ENCODE peak calls at places on chromosomes 16 and 17, in six cellular contexts. F is IMR-90, N is H1, L is GM12878, E is HepG2, C is K562. Y is an unnamed sample.

GRCh38 chr16:82701302-82702022 is 74.7 kb downstream of the CDH13 start:
- DNase-seq in C (no peak), L (no peak), N (no peak), E (no peak), F (no peak), Y (no peak)

GRCh38 chr16:89720520-89720858 is 209 bp downstream of the VPS9D1 start:
- DNase-seq in E (peak), L (no peak), F (no peak), N (peak), C (peak), Y (no peak)

GRCh38 chr16:87628246-87628923 is 26.1 kb downstream of the JPH3 start:
- DNase-seq in E (no peak), N (no peak), C (no peak), L (no peak), F (no peak), Y (no peak)

GRCh38 chr17:21286771-21287702 is 2.5 kb downstream of the MAP2K3 start:
- DNase-seq in N (no peak), L (no peak), C (no peak), F (no peak), E (peak), Y (no peak)

GRCh38 chr17:69314246-69315030 is 12.5 kb downstream of the ABCA5 start:
- DNase-seq in F (no peak), C (no peak), E (no peak), N (no peak), L (no peak), Y (no peak)

GRCh38 chr16:84045001-84045817 is 2.6 kb upstream of the SLC38A8 start:
- DNase-seq in C (no peak), E (no peak), L (no peak), N (no peak), F (no peak), Y (no peak)

GRCh38 chr17:48181653-48182052 is 74.1 kb downstream of the SNX11 start:
- DNase-seq in N (no peak), L (no peak), E (no peak), C (no peak), F (peak), Y (peak)

GRCh38 chr16:26475579-26475978 is 591.1 kb upstream of the C16orf82 start:
- DNase-seq in E (no peak), F (no peak), L (no peak), C (no peak), N (no peak), Y (no peak)

GRCh38 chr16:56295739-56296527 is 104.6 kb downstream of the GNAO1 start:
- DNase-seq in E (no peak), C (no peak), N (no peak), F (no peak), L (no peak), Y (no peak)

GRCh38 chr16:79076039-79076767 is 524.3 kb downstream of the MAF start:
- DNase-seq in L (no peak), N (no peak), C (no peak), E (no peak), F (no peak), Y (no peak)

GRCh38 chr17:33778505-33779398 is 476.3 kb upstream of the CCL2 start:
- DNase-seq in E (peak), C (peak), N (peak), F (peak), L (peak), Y (peak)

GRCh38 chr17:67435122-67435521 is 58.0 kb downstream of the PITPNC1 start:
- DNase-seq in E (peak), L (no peak), C (no peak), N (no peak), F (no peak), Y (no peak)

GRCh38 chr16:285146-286055 is 2.4 kb downstream of the PDIA2 start:
- DNase-seq in N (no peak), E (no peak), L (no peak), C (no peak), F (no peak), Y (no peak)

GRCh38 chr16:85655216-85656129 is 33.3 kb downstream of the GINS2 start:
- DNase-seq in N (no peak), C (no peak), E (no peak), F (no peak), L (no peak), Y (no peak)
- TF ChIP-seq RFX5 in N (no peak), C (no peak), E (no peak), F (no peak), L (no peak), Y (no peak)

DNA sequence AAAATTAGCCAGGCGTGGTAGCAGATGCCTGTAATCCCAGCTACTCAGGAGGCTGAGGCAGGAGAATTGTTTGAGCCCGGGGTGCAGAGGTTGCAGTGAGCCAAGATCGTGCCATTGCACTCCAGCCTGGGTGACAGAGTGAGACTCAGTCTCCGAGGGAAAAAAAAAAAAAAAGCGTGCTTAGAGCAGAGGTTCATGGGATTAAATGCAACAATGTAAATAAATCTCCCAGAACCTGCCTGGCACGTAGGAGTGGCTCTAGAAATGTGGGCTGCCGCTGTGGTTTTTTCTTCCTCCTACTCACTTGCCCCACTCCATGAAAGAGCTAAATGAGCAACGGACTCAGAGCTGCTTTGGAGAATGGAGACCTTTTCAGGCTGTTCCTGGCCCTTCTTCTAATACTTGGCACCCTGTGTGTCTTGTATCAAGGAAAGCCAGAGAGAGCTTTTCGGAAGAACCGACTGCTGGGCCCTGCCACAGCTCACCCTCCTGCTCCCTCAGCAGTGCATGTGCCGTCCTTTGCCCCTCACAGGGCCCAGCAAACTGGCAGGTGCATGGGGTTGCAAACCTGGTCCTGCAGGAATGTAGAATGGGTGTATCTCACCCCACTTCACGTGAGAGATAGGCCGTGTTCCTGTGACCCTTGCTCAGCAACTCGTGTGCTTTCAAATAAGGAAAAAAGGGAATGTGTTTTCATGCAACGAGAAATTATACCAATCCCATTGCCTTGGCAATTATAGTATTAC is 52.0 kb downstream of the LDHD start:
- DNase-seq in L (no peak), F (peak), N (no peak), C (no peak), E (peak), Y (no peak)
- TF ChIP-seq CEBPB in L (no peak), F (no peak), N (no peak), C (no peak), E (no peak), Y (no peak)

GRCh38 chr17:45873728-45874127 is 20.6 kb upstream of the MAPT start:
- DNase-seq in F (no peak), C (no peak), E (no peak), N (no peak), L (no peak), Y (no peak)
- TF ChIP-seq RFX5 in F (no peak), C (no peak), E (no peak), N (no peak), L (no peak), Y (no peak)

GRCh38 chr17:74052993-74053744 is 150.3 kb upstream of the RPL38 start:
- DNase-seq in N (no peak), L (no peak), C (no peak), E (no peak), F (no peak), Y (no peak)
- TF ChIP-seq CEBPB in N (no peak), L (no peak), C (no peak), E (no peak), F (no peak), Y (no peak)

GRCh38 chr17:77124192-77124908 is 16.4 kb upstream of the SEC14L1 start:
- DNase-seq in L (no peak), F (peak), E (no peak), C (no peak), N (no peak), Y (peak)

GRCh38 chr17:77128895-77129567 is 11.7 kb upstream of the SEC14L1 start:
- DNase-seq in C (no peak), N (no peak), E (no peak), L (no peak), F (no peak), Y (no peak)

GRCh38 chr17:77127735-77128361 is 12.9 kb upstream of the SEC14L1 start:
- DNase-seq in N (no peak), L (no peak), F (no peak), E (no peak), C (no peak), Y (no peak)

GRCh38 chr17:77126519-77126918 is 14.2 kb upstream of the SEC14L1 start:
- DNase-seq in N (no peak), E (no peak), F (no peak), C (no peak), L (no peak), Y (peak)

GRCh38 chr17:77125432-77125901 is 15.3 kb upstream of the SEC14L1 start:
- DNase-seq in E (peak), L (no peak), F (peak), C (no peak), N (no peak), Y (peak)
- TF ChIP-seq RFX5 in E (no peak), L (no peak), F (no peak), C (no peak), N (no peak), Y (no peak)

DNA sequence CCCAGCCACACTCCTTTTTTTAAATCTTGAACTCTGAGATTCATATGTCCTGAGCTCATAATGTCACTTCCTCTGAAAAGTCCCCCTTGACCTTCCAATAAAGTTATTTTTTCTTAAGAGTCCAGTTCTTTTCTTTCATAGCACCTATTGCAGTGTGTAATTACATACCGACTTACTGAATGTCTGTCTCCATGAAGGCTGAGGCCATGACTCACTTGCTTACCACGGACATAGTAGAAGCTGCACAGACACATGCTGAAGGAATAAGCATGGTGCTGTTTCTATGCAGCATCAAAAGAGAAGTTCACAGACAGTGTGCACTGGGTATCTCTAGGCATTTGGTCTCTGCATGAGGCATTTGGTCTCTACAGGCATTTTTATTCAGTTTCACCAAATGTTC is 77.2 kb downstream of the C17orf67 start:
- DNase-seq in F (peak), N (no peak), C (no peak), L (no peak), E (peak), Y (peak)
- TF ChIP-seq CEBPB in F (peak), N (no peak), C (no peak), L (no peak), E (no peak), Y (no peak)

DNA sequence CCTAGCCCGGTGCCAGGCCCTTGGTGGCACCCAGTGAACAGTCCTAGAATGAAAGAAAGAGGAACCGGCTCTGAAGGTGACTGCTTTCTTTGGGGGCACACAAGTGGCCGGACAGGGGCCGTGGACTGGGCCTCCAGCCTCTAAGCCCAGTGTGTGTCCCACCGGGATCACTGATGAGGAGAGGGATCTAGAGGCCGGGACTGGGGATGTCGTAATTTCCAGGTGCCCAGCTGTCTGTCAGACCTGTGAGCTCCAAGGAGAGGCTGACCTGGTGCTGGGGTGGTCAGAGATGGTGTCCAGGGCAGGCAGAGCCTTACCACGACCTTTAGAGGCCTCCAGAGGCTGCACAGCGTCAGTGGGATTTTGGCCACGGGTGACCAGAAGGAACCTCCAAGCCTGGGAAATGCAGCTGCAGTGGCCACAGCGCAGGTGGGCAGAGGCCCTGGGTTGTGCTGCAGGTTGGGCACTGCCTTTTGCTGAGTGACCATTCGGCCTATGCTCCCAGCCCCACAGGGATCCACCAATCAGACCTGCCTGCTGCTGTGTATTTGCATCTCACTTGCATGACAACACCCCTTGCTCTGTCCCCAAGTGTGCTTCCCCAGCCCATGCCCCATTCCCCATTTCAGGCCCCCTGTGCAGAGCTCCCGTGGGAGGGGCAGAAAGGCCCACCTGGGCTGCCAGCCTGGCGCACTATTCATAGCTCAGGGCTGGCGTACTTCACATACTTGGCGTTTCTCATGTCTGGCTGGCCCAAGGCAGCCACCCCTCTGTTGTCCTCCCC is 12.5 kb downstream of the ARHGAP23 start:
- DNase-seq in L (no peak), E (no peak), F (no peak), N (peak), C (no peak), Y (no peak)
- TF ChIP-seq RFX5 in L (no peak), E (no peak), F (no peak), N (no peak), C (no peak), Y (no peak)

GRCh38 chr17:55410722-55411462 is 10.7 kb downstream of the MMD start:
- DNase-seq in C (no peak), N (no peak), F (no peak), E (peak), L (no peak), Y (no peak)
- TF ChIP-seq CEBPB in C (no peak), N (no peak), F (no peak), E (no peak), L (no peak), Y (no peak)

DNA sequence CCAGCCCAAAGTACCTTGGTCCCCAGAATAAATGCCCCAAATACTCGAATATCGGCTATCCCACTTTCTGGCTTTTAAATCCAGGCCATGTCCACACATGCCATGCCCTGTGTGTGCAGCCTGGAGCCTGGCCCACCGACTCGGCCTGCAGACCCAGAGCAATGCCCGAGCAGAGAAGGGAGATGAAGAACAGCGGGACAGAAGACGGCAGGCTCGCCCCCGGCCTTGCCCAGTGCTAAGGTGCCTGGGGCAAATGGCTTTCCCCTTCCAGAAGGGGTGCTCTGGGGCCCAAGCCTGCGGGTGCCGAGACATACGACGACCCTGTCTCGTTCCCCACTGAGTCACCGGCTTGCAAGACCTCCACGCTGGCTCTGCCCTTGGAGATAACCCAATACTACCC is 8.0 kb downstream of the CLUH start:
- DNase-seq in E (no peak), F (no peak), C (no peak), L (no peak), N (no peak), Y (no peak)
- TF ChIP-seq RFX5 in E (no peak), F (no peak), C (no peak), L (no peak), N (no peak), Y (no peak)

GRCh38 chr17:35314415-35315216 is 58.8 kb downstream of the SLFN11 start:
- DNase-seq in C (no peak), F (no peak), L (no peak), E (no peak), N (peak), Y (peak)

GRCh38 chr17:35315971-35316370 is 57.5 kb downstream of the SLFN11 start:
- DNase-seq in C (no peak), E (no peak), F (no peak), L (no peak), N (no peak), Y (no peak)

GRCh38 chr17:35313875-35314409 is 59.5 kb downstream of the SLFN11 start:
- DNase-seq in E (no peak), C (peak), N (no peak), L (no peak), F (no peak), Y (no peak)

GRCh38 chr17:35312790-35313711 is 60.4 kb downstream of the SLFN11 start:
- DNase-seq in N (peak), L (peak), C (peak), E (peak), F (peak), Y (peak)

DNA sequence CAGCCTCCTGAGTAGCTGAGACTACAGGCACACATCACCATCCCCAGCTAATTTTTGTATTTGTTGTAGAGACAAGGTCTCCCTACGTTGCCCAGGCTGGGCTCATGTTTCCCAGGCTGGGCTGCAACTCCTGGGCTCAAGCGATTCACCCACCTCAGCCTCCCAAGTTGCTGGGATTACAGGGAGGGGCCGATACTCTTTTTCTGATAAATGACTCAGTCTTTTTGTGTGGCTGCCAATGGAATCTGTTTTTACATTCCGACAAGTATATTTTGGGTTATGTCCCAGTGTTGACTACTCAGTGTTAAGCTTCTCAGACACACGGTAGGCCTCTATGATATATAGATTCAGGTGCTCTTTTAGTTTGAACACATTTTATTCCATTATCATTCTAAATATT is 58.1 kb downstream of the SLFN11 start:
- DNase-seq in E (no peak), F (peak), N (peak), L (no peak), C (no peak), Y (peak)
- TF ChIP-seq CEBPB in E (no peak), F (no peak), N (no peak), L (no peak), C (no peak), Y (no peak)